ENCODE peak calls at places on chromosomes 16 and 17, in eight cellular contexts. Q is psoas muscle, L is spleen, R is ovary, M is right lobe of liver, N is tibial nerve, U is Panc1, T is colonic mucosa. G is an unnamed sample. For H3K36me3 and H3K4me1, the result is how much of the 10 kb centered on the place peaks cover.

GRCh38 chr16:25608002-25608401 is 83.8 kb upstream of the HS3ST4 start:
- DNase-seq in U (no peak), Q (no peak), M (no peak), R (no peak), T (no peak), N (no peak), L (no peak), G (no peak)

GRCh38 chr17:36127882-36128369 is 24.3 kb downstream of the CCL4 start:
- DNase-seq in L (no peak), N (no peak), T (no peak), U (no peak), M (no peak), R (no peak), Q (no peak), G (no peak)

GRCh38 chr17:58329035-58329807 is 626 bp upstream of the TSPOAP1 start:
- DNase-seq in Q (no peak), T (no peak), L (peak), N (no peak), R (peak), U (no peak), M (no peak), G (no peak)

GRCh38 chr17:80850817-80851216 is 140.8 kb upstream of the CHMP6 start:
- DNase-seq in T (no peak), Q (no peak), N (no peak), M (no peak), L (peak), U (no peak), R (peak), G (peak)

GRCh38 chr17:49717371-49717841 is 9.6 kb upstream of the SLC35B1 start:
- DNase-seq in U (no peak), T (no peak), M (no peak), Q (peak), N (no peak), R (no peak), L (no peak), G (no peak)

GRCh38 chr16:57039148-57039812 is 49.9 kb downstream of the NLRC5 start:
- DNase-seq in T (no peak), L (peak), M (no peak), N (no peak), Q (no peak), U (no peak), R (no peak), G (no peak)

GRCh38 chr17:75191584-75191983 is 8.8 kb upstream of the SUMO2 start:
- DNase-seq in N (no peak), Q (no peak), R (no peak), U (no peak), M (no peak), T (no peak), L (no peak), G (no peak)

GRCh38 chr16:85600078-85600477 is 13.0 kb upstream of the GSE1 start:
- DNase-seq in M (no peak), R (no peak), T (no peak), L (no peak), N (no peak), U (no peak), Q (no peak), G (no peak)

DNA sequence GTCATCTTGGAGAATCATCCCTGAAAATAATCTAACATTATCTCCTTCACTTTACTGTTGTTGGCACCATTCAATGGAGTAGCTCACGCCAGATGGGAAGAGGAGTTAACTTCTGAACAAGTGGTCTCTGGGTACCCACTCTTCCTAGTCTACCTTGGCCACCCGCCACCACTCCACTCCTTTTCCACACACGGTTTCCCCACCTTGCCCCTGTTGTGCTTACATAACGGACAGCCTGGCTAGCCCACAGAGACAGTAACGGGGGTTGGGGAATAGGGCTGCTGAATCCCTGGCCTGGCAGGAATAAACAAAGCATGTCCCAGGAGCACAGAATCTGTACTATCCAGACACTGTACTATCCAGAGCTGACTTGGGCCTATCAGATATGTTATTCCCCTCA is 3.6 kb upstream of the MXRA7 start:
- DNase-seq in T (no peak), U (no peak), N (no peak), R (peak), L (peak), M (no peak), Q (no peak), G (no peak)
- H3K36me3 ChIP-seq in T (under half), U (under half), N (half or more), R (under half), L (half or more), M (under half), Q (half or more), G (half or more)

DNA sequence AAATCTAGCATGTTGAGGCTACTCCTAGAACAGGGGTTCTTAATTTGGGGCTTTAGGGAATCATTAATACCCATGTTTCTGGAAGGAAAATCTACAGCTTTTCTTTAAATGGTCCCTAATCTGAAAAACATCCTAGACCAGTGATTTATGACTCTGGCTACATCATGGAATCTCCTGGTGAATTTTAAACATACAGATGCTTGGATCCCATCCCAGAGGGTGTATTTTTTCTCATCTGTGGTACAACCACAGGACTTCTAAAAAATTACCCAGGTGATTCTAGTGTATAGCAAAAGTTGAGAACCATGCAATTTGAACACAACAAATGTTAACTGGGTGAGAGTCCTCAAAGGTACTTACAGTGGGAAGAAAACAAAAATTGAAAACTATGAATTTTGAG is 41.5 kb downstream of the KANSL1 start:
- DNase-seq in T (no peak), L (no peak), M (no peak), N (no peak), Q (no peak), R (no peak), U (no peak), G (no peak)
- H3K4me1 ChIP-seq in T (under half), L (half or more), M (under half), N (half or more), Q (half or more), R (under half), U (under half), G (under half)

GRCh38 chr17:48162946-48163506 is 55.5 kb downstream of the SNX11 start:
- DNase-seq in U (no peak), M (peak), R (no peak), N (no peak), T (peak), L (no peak), Q (no peak), G (no peak)

GRCh38 chr17:48160177-48160967 is 52.8 kb downstream of the SNX11 start:
- DNase-seq in N (no peak), R (no peak), Q (no peak), U (no peak), T (peak), M (peak), L (no peak), G (no peak)

GRCh38 chr17:48161127-48161905 is 53.8 kb downstream of the SNX11 start:
- DNase-seq in U (no peak), L (no peak), M (no peak), Q (no peak), R (no peak), N (no peak), T (no peak), G (no peak)

GRCh38 chr17:48162305-48162934 is 54.9 kb downstream of the SNX11 start:
- DNase-seq in R (no peak), N (no peak), U (no peak), T (no peak), M (no peak), Q (no peak), L (no peak), G (no peak)

DNA sequence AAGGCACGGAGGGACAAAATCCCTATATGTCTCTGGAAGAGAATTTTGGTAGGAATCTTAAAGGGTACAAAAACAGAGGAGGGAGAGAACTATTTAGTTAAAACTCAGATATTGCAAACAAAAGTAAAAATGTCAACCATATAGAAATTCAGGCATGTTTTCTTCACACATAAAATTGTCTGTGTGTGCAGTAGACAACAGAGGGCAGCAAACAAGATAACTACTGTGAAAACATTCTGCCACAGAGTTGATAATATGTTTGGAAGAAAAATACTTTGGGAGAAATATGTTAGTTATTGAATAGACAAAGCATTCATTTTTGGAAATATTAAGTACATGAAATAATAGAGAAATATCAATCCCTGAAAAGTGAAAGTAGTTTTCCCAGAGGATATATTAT is 56.2 kb downstream of the SNX11 start:
- DNase-seq in Q (no peak), L (no peak), T (no peak), U (no peak), M (no peak), N (no peak), R (no peak), G (no peak)
- TF ChIP-seq CTCF in Q (no peak), L (no peak), T (no peak), U (peak), M (peak), N (no peak), R (no peak), G (peak)

DNA sequence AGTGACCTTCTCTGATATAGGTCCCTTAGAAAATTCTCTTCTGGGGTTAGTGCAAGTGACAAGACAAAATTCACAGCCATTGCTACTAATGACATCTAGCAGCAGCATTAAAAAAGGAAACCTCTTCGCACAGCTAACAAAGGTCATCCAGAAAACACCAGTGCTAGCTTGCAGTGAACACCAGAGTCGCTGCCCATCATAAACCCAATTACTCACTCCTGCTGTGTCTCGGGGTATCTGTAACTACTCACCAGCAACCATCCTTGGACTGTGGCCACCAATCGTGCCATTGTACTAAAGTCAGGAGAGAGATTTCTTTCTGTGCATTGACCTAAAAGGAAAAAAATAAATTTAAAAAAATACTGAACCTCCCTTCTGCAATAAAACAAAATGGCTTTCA is 1494.7 kb upstream of the CDH8 start:
- DNase-seq in T (no peak), Q (no peak), U (no peak), M (no peak), R (no peak), N (no peak), L (no peak), G (no peak)
- H3K36me3 ChIP-seq in T (under half), Q (under half), U (under half), M (under half), R (under half), N (under half), L (under half), G (under half)

GRCh38 chr16:31179153-31179746 is 689 bp upstream of the FUS start:
- DNase-seq in U (no peak), N (no peak), L (no peak), R (no peak), Q (no peak), M (no peak), T (no peak), G (no peak)

GRCh38 chr16:31183432-31184428 is 3.8 kb downstream of the FUS start:
- DNase-seq in Q (no peak), T (no peak), L (no peak), U (no peak), R (no peak), N (no peak), M (no peak), G (peak)

GRCh38 chr16:31182391-31182790 is 2.5 kb downstream of the FUS start:
- DNase-seq in U (no peak), L (no peak), M (no peak), R (no peak), N (no peak), Q (no peak), T (no peak), G (no peak)

GRCh38 chr16:31179747-31180458 is at the start of gene FUS:
- DNase-seq in R (peak), U (peak), M (peak), Q (peak), N (peak), T (peak), L (peak), G (peak)

GRCh38 chr16:31181102-31181830 is 1.3 kb downstream of the FUS start:
- DNase-seq in U (no peak), M (no peak), R (peak), N (no peak), Q (peak), L (peak), T (peak), G (no peak)
- H3K4me1 ChIP-seq in U (under half), M (under half), R (under half), N (half or more), Q (under half), L (half or more), T (under half), G (under half)

GRCh38 chr16:51523400-51523799 is 372.3 kb upstream of the SALL1 start:
- DNase-seq in M (no peak), L (no peak), T (no peak), U (no peak), R (no peak), Q (no peak), N (no peak), G (no peak)

GRCh38 chr16:51522902-51523301 is 371.8 kb upstream of the SALL1 start:
- DNase-seq in T (no peak), U (no peak), R (no peak), Q (no peak), M (peak), L (no peak), N (no peak), G (no peak)

GRCh38 chr16:51526622-51527021 is 375.6 kb upstream of the SALL1 start:
- DNase-seq in R (no peak), M (peak), N (no peak), U (no peak), Q (no peak), T (no peak), L (no peak), G (no peak)

GRCh38 chr16:51524070-51524469 is 373.0 kb upstream of the SALL1 start:
- DNase-seq in T (no peak), M (peak), U (no peak), Q (no peak), N (no peak), L (no peak), R (no peak), G (no peak)

DNA sequence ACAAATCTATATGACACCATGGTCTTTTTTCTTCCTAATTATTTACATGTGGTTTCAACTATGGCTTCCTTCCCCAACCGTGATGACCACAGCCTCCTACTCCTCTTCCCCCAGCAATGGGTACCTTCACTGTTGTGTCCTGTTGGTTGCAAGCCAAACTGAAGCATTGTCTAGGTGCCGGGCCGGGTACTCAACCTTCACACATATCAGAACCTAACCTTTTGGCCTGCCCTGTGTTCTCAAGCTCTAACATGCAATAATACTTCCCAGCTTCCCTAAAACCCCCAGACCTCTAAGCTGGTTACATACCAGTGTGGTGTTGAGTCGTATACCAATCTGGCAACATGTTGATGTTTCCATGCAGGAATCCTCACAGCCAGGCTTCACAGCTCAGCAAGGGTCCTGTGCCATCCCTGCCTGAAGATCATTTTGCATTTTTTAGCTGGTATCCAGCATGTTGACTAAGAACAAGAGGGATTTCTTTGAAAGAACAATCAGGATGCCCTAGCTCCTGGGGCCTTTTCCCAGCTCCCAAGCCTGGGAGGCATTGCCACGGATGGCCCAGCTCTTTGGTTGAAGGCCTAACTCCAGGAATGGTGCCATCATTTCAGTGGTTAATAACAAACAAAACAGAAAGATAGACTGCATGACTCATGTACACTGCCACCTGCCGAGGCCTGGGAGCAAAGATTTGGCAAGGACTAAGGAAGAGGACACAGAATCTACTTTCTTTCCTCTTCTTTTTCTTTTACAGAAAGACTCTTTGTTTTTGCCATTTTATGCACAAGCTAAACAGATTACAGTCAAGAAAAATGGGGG is 373.7 kb upstream of the SALL1 start:
- DNase-seq in T (no peak), M (peak), N (no peak), R (peak), U (no peak), L (no peak), Q (no peak), G (no peak)
- TF ChIP-seq CTCF in T (no peak), M (peak), N (no peak), R (no peak), U (no peak), L (no peak), Q (no peak), G (no peak)

GRCh38 chr16:89307421-89307805 is 89.9 kb downstream of the ZNF778 start:
- DNase-seq in U (no peak), N (no peak), T (no peak), R (no peak), L (peak), M (no peak), Q (no peak), G (no peak)
- H3K36me3 ChIP-seq in U (under half), N (under half), T (under half), R (under half), L (half or more), M (under half), Q (under half), G (half or more)